ENCODE peak calls at places on chromosomes 16 and 17, in six cellular contexts. A, M, X, J, W and F are unnamed samples.

GRCh38 chr17:5364156-5364555 is 55.3 kb downstream of the NUP88 start:
- DNase-seq in A (peak), M (peak), X (no peak), J (no peak), W (no peak), F (no peak)

GRCh38 chr17:45234641-45235040 is 13.0 kb downstream of the FMNL1 start:
- DNase-seq in A (no peak), M (no peak), X (no peak), J (peak), W (no peak), F (no peak)

GRCh38 chr17:47694818-47695663 is 1.1 kb downstream of the TBKBP1 start:
- DNase-seq in A (peak), M (no peak), X (no peak), J (peak), W (peak), F (no peak)

GRCh38 chr16:85436636-85437160 is 176.4 kb upstream of the GSE1 start:
- DNase-seq in A (no peak), M (no peak), X (no peak), J (no peak), W (no peak), F (no peak)

GRCh38 chr16:70438983-70439862 is at the start of gene ST3GAL2:
- DNase-seq in A (peak), M (no peak), X (peak), J (peak), W (peak), F (peak)

GRCh38 chr16:30068750-30069574 is 3.4 kb downstream of the ALDOA start:
- DNase-seq in A (no peak), M (no peak), X (no peak), J (peak), W (peak), F (no peak)

GRCh38 chr17:60968266-60968665 is 290.6 kb downstream of the BCAS3 start:
- DNase-seq in A (no peak), M (no peak), X (no peak), J (no peak), W (no peak), F (no peak)

GRCh38 chr17:10585529-10585928 is 36.1 kb upstream of the MYH2 start:
- DNase-seq in A (no peak), M (no peak), X (no peak), J (no peak), W (no peak), F (no peak)

GRCh38 chr17:66941773-66942452 is 22.6 kb upstream of the CACNG4 start:
- DNase-seq in A (no peak), M (no peak), X (no peak), J (no peak), W (no peak), F (no peak)

GRCh38 chr17:61567045-61567802 is 23.8 kb downstream of the NACA2 start:
- DNase-seq in A (no peak), M (no peak), X (no peak), J (no peak), W (no peak), F (no peak)

GRCh38 chr17:35795007-35795870 is at the start of gene MMP28:
- DNase-seq in A (no peak), M (no peak), X (no peak), J (peak), W (peak), F (no peak)

GRCh38 chr16:15539197-15539596 is 103.8 kb downstream of the MARF1 start:
- DNase-seq in A (no peak), M (no peak), X (no peak), J (peak), W (no peak), F (no peak)

GRCh38 chr17:75086496-75087181 is 1.1 kb upstream of the SLC16A5 start:
- DNase-seq in A (no peak), M (no peak), X (no peak), J (no peak), W (no peak), F (no peak)

GRCh38 chr17:17305282-17305801 is 2.2 kb downstream of the NT5M start:
- DNase-seq in A (no peak), M (no peak), X (no peak), J (peak), W (no peak), F (no peak)

GRCh38 chr16:64910351-64910750 is 211.5 kb downstream of the CDH11 start:
- DNase-seq in A (peak), M (peak), X (no peak), J (no peak), W (peak), F (peak)

GRCh38 chr17:49291929-49292328 is 61.3 kb upstream of the PHOSPHO1 start:
- DNase-seq in A (no peak), M (no peak), X (no peak), J (no peak), W (no peak), F (no peak)
- H3K4me3 ChIP-seq in A (no peak), M (no peak), X (no peak), J (no peak), W (no peak), F (no peak)

GRCh38 chr17:28717578-28718316 is at the start of gene RAB34:
- DNase-seq in A (peak), M (no peak), X (no peak), J (no peak), W (peak), F (peak)

GRCh38 chr17:28722413-28723158 is 2.8 kb downstream of the RPL23A start:
- DNase-seq in A (no peak), M (no peak), X (no peak), J (no peak), W (no peak), F (no peak)

GRCh38 chr17:28718317-28718672 is 627 bp upstream of the RAB34 start:
- DNase-seq in A (peak), M (no peak), X (no peak), J (no peak), W (no peak), F (no peak)

GRCh38 chr17:28718990-28719433 is 773 bp upstream of the RPL23A start:
- DNase-seq in A (no peak), M (no peak), X (no peak), J (no peak), W (no peak), F (no peak)

DNA sequence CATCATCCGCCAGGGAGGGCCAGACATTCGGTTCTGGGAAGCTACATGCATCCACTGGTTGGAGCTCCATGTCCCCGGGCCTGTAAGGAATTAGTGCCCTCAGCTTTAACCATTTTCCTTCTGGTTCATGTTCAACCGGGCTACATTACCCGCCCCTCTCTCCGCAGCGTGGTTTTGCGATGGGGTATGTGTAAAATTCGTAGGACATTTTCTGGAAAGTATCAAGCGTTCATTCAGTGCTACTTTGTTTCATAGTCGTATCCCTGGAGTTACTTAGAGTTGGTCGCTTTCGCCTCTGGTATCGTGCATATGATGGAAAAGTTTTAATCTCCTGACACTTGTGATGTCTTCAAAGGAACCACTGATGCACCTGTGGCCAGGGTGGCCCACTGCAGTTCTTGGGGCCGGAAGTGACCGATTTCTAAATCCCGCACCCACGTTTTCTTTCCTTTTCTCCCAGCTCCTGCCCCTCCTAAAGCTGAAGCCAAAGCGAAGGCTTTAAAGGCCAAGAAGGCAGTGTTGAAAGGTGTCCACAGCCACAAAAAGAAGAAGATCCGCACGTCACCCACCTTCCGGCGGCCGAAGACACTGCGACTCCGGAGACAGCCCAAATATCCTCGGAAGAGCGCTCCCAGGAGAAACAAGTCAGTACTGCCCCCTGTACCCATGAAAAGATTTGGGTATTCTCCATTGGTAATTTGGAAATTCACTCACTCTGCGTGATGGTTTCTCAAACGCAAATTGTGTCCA is 637 bp downstream of the RPL23A start:
- DNase-seq in A (no peak), M (no peak), X (no peak), J (peak), W (no peak), F (no peak)
- TF ChIP-seq CTCF in A (no peak), M (no peak), X (no peak), J (no peak), W (no peak), F (peak)

DNA sequence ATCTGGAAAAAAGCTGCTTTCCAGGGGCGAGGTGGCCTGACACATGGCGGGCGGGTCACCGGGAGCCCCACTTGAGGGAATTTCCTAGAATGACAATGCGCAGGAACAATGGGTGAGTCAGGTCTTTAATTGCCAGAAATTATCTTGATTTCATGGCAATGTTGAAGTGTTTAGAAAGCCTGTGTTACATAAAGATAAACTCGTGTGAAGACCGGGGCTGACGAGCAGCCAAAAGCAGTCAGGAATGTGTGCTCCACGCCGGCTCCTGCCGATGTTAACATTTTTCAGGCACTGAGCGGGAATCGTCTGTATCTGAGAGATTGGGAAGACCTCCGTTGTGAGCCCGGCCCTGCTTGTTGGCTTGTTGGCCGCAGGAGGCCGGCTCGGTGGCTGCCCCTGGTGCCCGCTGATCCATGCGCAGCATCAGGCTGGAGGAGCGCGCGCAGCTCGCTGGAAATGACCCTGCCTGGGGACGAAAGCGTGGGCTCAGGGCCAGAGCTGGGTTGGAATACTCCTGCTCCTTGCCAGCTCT is 353.1 kb downstream of the FOXL1 start:
- DNase-seq in A (peak), M (peak), X (no peak), J (no peak), W (no peak), F (peak)
- H3K4me3 ChIP-seq in A (no peak), M (no peak), X (peak), J (no peak), W (no peak), F (peak)

GRCh38 chr17:76521262-76521661 is 16.2 kb downstream of the CYGB start:
- DNase-seq in A (no peak), M (no peak), X (no peak), J (no peak), W (no peak), F (no peak)

GRCh38 chr17:76515291-76515949 is 14.2 kb upstream of the RHBDF2 start:
- DNase-seq in A (peak), M (peak), X (no peak), J (peak), W (peak), F (peak)

GRCh38 chr17:76519048-76519614 is 17.9 kb upstream of the RHBDF2 start:
- DNase-seq in A (no peak), M (no peak), X (no peak), J (no peak), W (no peak), F (no peak)

GRCh38 chr17:76519667-76520066 is 17.8 kb downstream of the CYGB start:
- DNase-seq in A (no peak), M (no peak), X (no peak), J (no peak), W (no peak), F (no peak)

GRCh38 chr17:76517638-76518038 is 16.4 kb upstream of the RHBDF2 start:
- DNase-seq in A (no peak), M (no peak), X (no peak), J (no peak), W (no peak), F (no peak)
- TF ChIP-seq CTCF in A (no peak), M (no peak), X (no peak), J (no peak), W (no peak), F (no peak)

GRCh38 chr17:78919816-78920516 is 5.2 kb downstream of the TIMP2 start:
- DNase-seq in A (no peak), M (no peak), X (no peak), J (no peak), W (peak), F (no peak)
- H3K4me3 ChIP-seq in A (no peak), M (peak), X (no peak), J (no peak), W (no peak), F (no peak)

GRCh38 chr17:50146230-50146926 is 4.1 kb downstream of the PPP1R9B start:
- DNase-seq in A (no peak), M (no peak), X (no peak), J (no peak), W (peak), F (no peak)
- TF ChIP-seq CTCF in A (peak), M (no peak), X (no peak), J (peak), W (no peak), F (no peak)

GRCh38 chr16:68370221-68370920 is 59.6 kb downstream of the PRMT7 start:
- DNase-seq in A (no peak), M (no peak), X (no peak), J (peak), W (peak), F (no peak)
- H3K4me3 ChIP-seq in A (no peak), M (no peak), X (no peak), J (no peak), W (no peak), F (no peak)

GRCh38 chr17:81561494-81561885 is 9.3 kb upstream of the FAAP100 start:
- DNase-seq in A (no peak), M (no peak), X (no peak), J (peak), W (no peak), F (no peak)

GRCh38 chr17:81557276-81558114 is 5.3 kb upstream of the FAAP100 start:
- DNase-seq in A (no peak), M (no peak), X (no peak), J (no peak), W (no peak), F (no peak)

GRCh38 chr17:81558115-81558468 is 5.9 kb upstream of the FAAP100 start:
- DNase-seq in A (no peak), M (no peak), X (no peak), J (no peak), W (no peak), F (no peak)

GRCh38 chr17:81556863-81557262 is 4.7 kb upstream of the FAAP100 start:
- DNase-seq in A (no peak), M (no peak), X (no peak), J (no peak), W (peak), F (no peak)

DNA sequence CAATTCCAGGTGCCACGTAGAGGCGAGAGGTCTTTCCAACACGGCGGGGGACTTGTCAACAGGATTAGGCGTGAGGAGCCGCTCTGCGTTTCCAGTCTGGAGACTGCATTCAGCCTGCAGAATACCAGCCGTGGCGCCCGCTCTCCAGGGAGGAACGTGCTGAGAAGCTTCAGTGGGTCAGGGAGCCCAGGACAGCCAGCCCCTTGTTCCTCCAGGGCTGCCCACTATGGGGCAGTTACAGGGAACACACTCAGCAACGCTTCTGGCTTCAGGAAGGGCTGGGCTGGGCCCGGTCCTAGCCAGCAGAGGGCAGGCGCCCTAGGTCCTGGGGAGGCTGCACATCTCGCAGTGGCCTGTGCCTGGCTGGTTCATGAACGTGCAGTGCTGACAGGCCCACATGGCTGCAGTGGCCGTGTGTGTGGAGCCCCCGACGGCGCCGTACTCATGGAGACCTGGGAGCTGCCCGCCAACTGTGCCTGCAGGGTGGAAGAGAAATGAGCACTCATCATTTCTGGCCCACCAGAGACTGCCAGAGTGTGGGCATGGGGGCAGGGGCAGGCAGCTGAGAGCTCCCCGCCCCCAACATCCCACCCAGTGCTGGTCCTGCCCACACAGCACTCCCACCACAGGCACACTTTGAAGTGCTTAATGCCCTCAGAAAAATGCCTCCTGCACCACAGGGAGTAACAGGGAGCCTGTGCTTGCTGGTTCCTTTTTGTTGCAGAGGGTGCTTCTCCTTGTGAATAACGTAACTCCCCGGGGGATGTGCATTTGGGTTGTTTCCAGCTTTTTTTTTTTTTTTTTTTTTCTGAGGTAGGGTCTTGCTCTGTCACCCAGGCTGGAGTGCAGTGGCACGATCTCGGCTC is 7.0 kb upstream of the FAAP100 start:
- DNase-seq in A (no peak), M (no peak), X (no peak), J (peak), W (peak), F (no peak)
- TF ChIP-seq CTCF in A (peak), M (peak), X (no peak), J (peak), W (no peak), F (peak)

GRCh38 chr17:42179911-42180410 is 981 bp downstream of the KCNH4 start:
- DNase-seq in A (peak), M (no peak), X (no peak), J (peak), W (peak), F (no peak)
- H3K4me3 ChIP-seq in A (no peak), M (no peak), X (peak), J (no peak), W (no peak), F (no peak)